ENCODE peak calls at places on chromosomes 5 and 9, in nine cellular contexts. G is body of pancreas, F is stomach, X is IMR-90, S is lower leg skin, E is A549, L is HCT116, N is breast epithelium, H is prostate gland. I is an unnamed sample.

GRCh38 chr9:98255064-98255577 is 328 bp downstream of the TBC1D2 start:
- DNase-seq in G (no peak), F (peak; percentile 46), X (peak; percentile 61), S (no peak), E (no peak), L (no peak), N (no peak), H (no peak), I (no peak)

GRCh38 chr5:10599113-10599512 is 35.2 kb downstream of the ANKRD33B start:
- DNase-seq in G (no peak), F (no peak), X (no peak), S (no peak), E (no peak), L (no peak), N (no peak), H (no peak), I (no peak)

GRCh38 chr5:149271717-149272558 is at the start of gene AFAP1L1:
- DNase-seq in G (peak; percentile 39), F (peak; percentile 29), X (peak; percentile 46), S (peak; percentile 65), E (peak; percentile 60), L (peak; percentile 23), N (no peak), H (peak; percentile 29), I (peak; percentile 80)

GRCh38 chr9:4116091-4116581 is 183.7 kb downstream of the GLIS3 start:
- DNase-seq in G (no peak), F (no peak), X (peak; percentile 58), S (no peak), E (no peak), L (no peak), N (no peak), H (no peak), I (no peak)

GRCh38 chr5:58335518-58335917 is 124.4 kb downstream of the PLK2 start:
- DNase-seq in G (no peak), F (no peak), X (peak; percentile 5), S (no peak), E (no peak), L (peak; percentile 10), N (no peak), H (no peak), I (no peak)

GRCh38 chr9:134321571-134321930 is 4.7 kb upstream of the RXRA start:
- DNase-seq in G (no peak), F (no peak), X (no peak), S (no peak), E (no peak), L (no peak), N (no peak), H (no peak), I (peak; percentile 44)

GRCh38 chr9:3954950-3955670 is 344.8 kb downstream of the GLIS3 start:
- DNase-seq in G (no peak), F (no peak), X (peak; percentile 55), S (no peak), E (no peak), L (no peak), N (no peak), H (no peak), I (no peak)

GRCh38 chr9:95963659-95964058 is 88.2 kb downstream of the ERCC6L2 start:
- DNase-seq in G (no peak), F (no peak), X (no peak), S (no peak), E (no peak), L (no peak), N (no peak), H (no peak), I (no peak)

GRCh38 chr5:176837707-176838115 is 27.4 kb downstream of the UNC5A start:
- DNase-seq in G (peak; percentile 88), F (peak; percentile 82), X (peak; percentile 83), S (peak; percentile 73), E (peak; percentile 64), L (peak; percentile 61), N (peak; percentile 59), H (peak; percentile 78), I (peak; percentile 88)

GRCh38 chr5:154937186-154937717 is 759 bp downstream of the GEMIN5 start:
- DNase-seq in G (no peak), F (no peak), X (peak; percentile 17), S (no peak), E (no peak), L (no peak), N (no peak), H (no peak), I (no peak)

GRCh38 chr9:86707932-86708510 is 239.3 kb downstream of the GAS1 start:
- DNase-seq in G (no peak), F (no peak), X (no peak), S (no peak), E (no peak), L (no peak), N (no peak), H (no peak), I (no peak)

GRCh38 chr5:159908201-159908940 is 7.9 kb upstream of the ADRA1B start:
- DNase-seq in G (no peak), F (no peak), X (no peak), S (peak; percentile 31), E (no peak), L (no peak), N (no peak), H (no peak), I (no peak)

GRCh38 chr5:76050131-76050530 is 33.1 kb upstream of the SV2C start:
- DNase-seq in G (no peak), F (no peak), X (no peak), S (no peak), E (no peak), L (no peak), N (no peak), H (no peak), I (no peak)

GRCh38 chr9:12884736-12885395 is 110.0 kb downstream of the LURAP1L start:
- DNase-seq in G (no peak), F (no peak), X (peak; percentile 88), S (no peak), E (peak; percentile 32), L (peak; percentile 55), N (no peak), H (no peak), I (no peak)

GRCh38 chr5:88770290-88771257 is 112.4 kb downstream of the MEF2C start:
- DNase-seq in G (no peak), F (no peak), X (peak; percentile 87), S (no peak), E (no peak), L (no peak), N (no peak), H (no peak), I (no peak)

GRCh38 chr5:164119806-164120440 is 614.5 kb downstream of the MAT2B start:
- DNase-seq in G (no peak), F (no peak), X (peak; percentile 56), S (no peak), E (no peak), L (no peak), N (no peak), H (no peak), I (no peak)

GRCh38 chr9:84667571-84668203 is 1.8 kb upstream of the NTRK2 start:
- DNase-seq in G (peak; percentile 15), F (no peak), X (peak; percentile 12), S (peak; percentile 30), E (peak; percentile 43), L (no peak), N (peak; percentile 50), H (no peak), I (no peak)
- H3K4me3 ChIP-seq in G (no peak overlapping the region), F (peak overlapping the region; percentile 38), X (no peak overlapping the region), S (peak overlapping the region; percentile 26), E (peak overlapping the region; percentile 45), L (no peak overlapping the region), N (peak overlapping the region; percentile 84), H (peak overlapping the region; percentile 18), I (peak overlapping the region; percentile 35)

DNA sequence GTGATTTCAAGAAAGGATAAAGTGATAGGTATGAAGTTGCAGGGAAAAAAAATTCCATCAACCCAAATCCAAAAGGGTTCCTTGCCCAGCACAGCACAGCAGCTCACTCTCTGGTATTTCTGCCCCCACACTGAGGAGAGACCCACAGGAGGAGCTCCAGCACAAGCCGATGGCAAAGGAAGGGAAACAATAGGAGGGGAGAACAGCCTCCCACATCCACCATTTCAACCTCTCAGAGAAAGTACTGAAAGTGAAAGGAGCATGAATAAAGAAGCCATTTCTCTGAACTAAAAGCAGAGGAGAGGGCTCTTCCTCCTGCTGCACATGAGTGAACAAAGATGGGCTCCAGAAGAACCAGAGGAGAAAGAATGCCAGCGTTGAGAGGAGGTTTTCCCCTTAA is 54.9 kb upstream of the ZSWIM6 start:
- DNase-seq in G (no peak), F (no peak), X (peak; percentile 64), S (no peak), E (no peak), L (no peak), N (no peak), H (no peak), I (no peak)
- TF ChIP-seq POLR2A in G (no peak), F (no peak), X (no peak), S (no peak), E (no peak), L (no peak), N (no peak), H (no peak), I (no peak)

DNA sequence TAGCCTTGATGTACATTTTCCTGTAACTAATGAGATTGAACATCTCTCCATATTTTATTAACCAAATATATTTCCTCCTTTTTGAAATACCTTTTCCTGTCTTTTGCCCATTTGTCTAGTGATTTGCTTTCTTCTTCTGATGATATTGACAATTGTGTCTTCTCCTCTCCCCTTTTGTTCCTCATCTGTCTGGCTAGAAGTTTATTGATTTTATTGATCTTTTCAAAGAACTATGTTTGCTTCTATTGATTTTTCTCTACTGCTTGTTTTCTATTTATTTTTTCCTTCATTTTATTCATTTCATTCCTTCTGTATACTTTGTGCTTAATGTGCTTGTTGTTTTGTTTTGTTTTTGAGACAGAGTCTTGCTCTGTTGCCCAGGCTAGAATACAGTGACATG is 181.4 kb upstream of the SMIM23 start:
- DNase-seq in G (no peak), F (no peak), X (no peak), S (no peak), E (no peak), L (no peak), N (no peak), H (no peak), I (no peak)
- TF ChIP-seq CTCF in G (no peak), F (no peak), X (no peak), S (no peak), E (no peak), L (no peak), N (no peak), H (no peak), I (no peak)

GRCh38 chr5:96128204-96128864 is 166.7 kb upstream of the ELL2 start:
- DNase-seq in G (no peak), F (no peak), X (no peak), S (no peak), E (no peak), L (no peak), N (no peak), H (no peak), I (no peak)

GRCh38 chr5:96123418-96123817 is 161.8 kb upstream of the ELL2 start:
- DNase-seq in G (no peak), F (no peak), X (no peak), S (no peak), E (no peak), L (no peak), N (no peak), H (no peak), I (no peak)

GRCh38 chr5:96127538-96127937 is 165.9 kb upstream of the ELL2 start:
- DNase-seq in G (no peak), F (no peak), X (no peak), S (no peak), E (no peak), L (no peak), N (no peak), H (no peak), I (no peak)

GRCh38 chr5:96124589-96124988 is 162.9 kb upstream of the ELL2 start:
- DNase-seq in G (no peak), F (no peak), X (peak; percentile 46), S (no peak), E (no peak), L (no peak), N (no peak), H (no peak), I (no peak)

GRCh38 chr5:96125335-96125891 is 163.8 kb upstream of the ELL2 start:
- DNase-seq in G (no peak), F (no peak), X (no peak), S (no peak), E (no peak), L (no peak), N (no peak), H (no peak), I (no peak)
- H3K4me3 ChIP-seq in G (no peak overlapping the region), F (no peak overlapping the region), X (no peak overlapping the region), S (no peak overlapping the region), E (no peak overlapping the region), L (no peak overlapping the region), N (no peak overlapping the region), H (no peak overlapping the region), I (no peak overlapping the region)